ENCODE peak calls at places on chromosomes 11 and 22, in seven cellular contexts. One of them, this sample, is unnamed.

GRCh38 chr22:41873391-41873790 is 40.5 kb downstream of the SREBF2 start:
- DNase-seq in suprapubic skin: no peak
- DNase-seq in H1: no peak
- DNase-seq in stomach: no peak
- DNase-seq in ovary: no peak
- DNase-seq in A549: no peak
- DNase-seq in sigmoid colon: no peak
- DNase-seq in this sample: no peak

GRCh38 chr11:63970902-63971301 is 3.5 kb upstream of the COX8A start:
- DNase-seq in suprapubic skin: no peak
- DNase-seq in H1: no peak
- DNase-seq in stomach: no peak
- DNase-seq in ovary: no peak
- DNase-seq in A549: no peak
- DNase-seq in sigmoid colon: no peak
- DNase-seq in this sample: no peak

GRCh38 chr22:26360169-26360885 is 68.7 kb upstream of the ASPHD2 start:
- DNase-seq in suprapubic skin: no peak
- DNase-seq in H1: peak
- DNase-seq in stomach: peak
- DNase-seq in ovary: peak
- DNase-seq in A549: peak
- DNase-seq in sigmoid colon: peak
- DNase-seq in this sample: peak

GRCh38 chr22:38383417-38383816 is 66.2 kb upstream of the CSNK1E start:
- DNase-seq in suprapubic skin: no peak
- DNase-seq in H1: no peak
- DNase-seq in stomach: no peak
- DNase-seq in ovary: no peak
- DNase-seq in A549: no peak
- DNase-seq in sigmoid colon: no peak
- DNase-seq in this sample: no peak

GRCh38 chr11:1747753-1748466 is 2.5 kb downstream of the IFITM10 start:
- DNase-seq in suprapubic skin: peak
- DNase-seq in H1: no peak
- DNase-seq in stomach: no peak
- DNase-seq in ovary: no peak
- DNase-seq in A549: no peak
- DNase-seq in sigmoid colon: peak
- DNase-seq in this sample: no peak

GRCh38 chr11:18578975-18579598 is 9.4 kb downstream of the UEVLD start:
- DNase-seq in suprapubic skin: no peak
- DNase-seq in H1: no peak
- DNase-seq in stomach: peak
- DNase-seq in ovary: no peak
- DNase-seq in A549: peak
- DNase-seq in sigmoid colon: no peak
- DNase-seq in this sample: no peak

GRCh38 chr11:72573380-72573949 is 100.8 kb downstream of the PDE2A start:
- DNase-seq in suprapubic skin: peak
- DNase-seq in H1: no peak
- DNase-seq in stomach: no peak
- DNase-seq in ovary: no peak
- DNase-seq in A549: peak
- DNase-seq in sigmoid colon: no peak
- DNase-seq in this sample: no peak

GRCh38 chr11:19670030-19670761 is 42.4 kb upstream of the NAV2 start:
- DNase-seq in suprapubic skin: no peak
- DNase-seq in H1: no peak
- DNase-seq in stomach: no peak
- DNase-seq in ovary: no peak
- DNase-seq in A549: peak
- DNase-seq in sigmoid colon: no peak
- DNase-seq in this sample: no peak

GRCh38 chr22:43437871-43438475 is 26.2 kb downstream of the MPPED1 start:
- DNase-seq in suprapubic skin: peak
- DNase-seq in H1: no peak
- DNase-seq in stomach: no peak
- DNase-seq in ovary: no peak
- DNase-seq in A549: no peak
- DNase-seq in sigmoid colon: no peak
- DNase-seq in this sample: no peak

GRCh38 chr22:46588279-46589140 is 31.7 kb upstream of the GRAMD4 start:
- DNase-seq in suprapubic skin: no peak
- DNase-seq in H1: no peak
- DNase-seq in stomach: no peak
- DNase-seq in ovary: peak
- DNase-seq in A549: no peak
- DNase-seq in sigmoid colon: no peak
- DNase-seq in this sample: no peak

GRCh38 chr11:20032577-20033265 is 127.6 kb downstream of the DBX1 start:
- DNase-seq in suprapubic skin: no peak
- DNase-seq in H1: no peak
- DNase-seq in stomach: no peak
- DNase-seq in ovary: no peak
- DNase-seq in A549: no peak
- DNase-seq in sigmoid colon: no peak
- DNase-seq in this sample: no peak

GRCh38 chr11:11481371-11481770 is 128.3 kb upstream of the CSNK2A3 start:
- DNase-seq in suprapubic skin: no peak
- DNase-seq in H1: no peak
- DNase-seq in stomach: no peak
- DNase-seq in ovary: no peak
- DNase-seq in A549: no peak
- DNase-seq in sigmoid colon: no peak
- DNase-seq in this sample: no peak

GRCh38 chr11:130772266-130773227 is 143.7 kb downstream of the SNX19 start:
- DNase-seq in suprapubic skin: no peak
- DNase-seq in H1: no peak
- DNase-seq in stomach: peak
- DNase-seq in ovary: peak
- DNase-seq in A549: peak
- DNase-seq in sigmoid colon: no peak
- DNase-seq in this sample: peak

GRCh38 chr11:91804057-91804456 is 420.6 kb upstream of the FAT3 start:
- DNase-seq in suprapubic skin: no peak
- DNase-seq in H1: peak
- DNase-seq in stomach: no peak
- DNase-seq in ovary: no peak
- DNase-seq in A549: peak
- DNase-seq in sigmoid colon: no peak
- DNase-seq in this sample: no peak

GRCh38 chr11:65555693-65556231 is 2.4 kb downstream of the LTBP3 start:
- DNase-seq in suprapubic skin: no peak
- DNase-seq in H1: no peak
- DNase-seq in stomach: no peak
- DNase-seq in ovary: peak
- DNase-seq in A549: peak
- DNase-seq in sigmoid colon: peak
- DNase-seq in this sample: no peak

GRCh38 chr11:27485930-27486773 is 13.6 kb upstream of the LGR4 start:
- DNase-seq in suprapubic skin: no peak
- DNase-seq in H1: no peak
- DNase-seq in stomach: no peak
- DNase-seq in ovary: no peak
- DNase-seq in A549: peak
- DNase-seq in sigmoid colon: no peak
- DNase-seq in this sample: no peak

GRCh38 chr11:119218141-119218878 is 12.2 kb downstream of the CBL start:
- DNase-seq in suprapubic skin: no peak
- DNase-seq in H1: no peak
- DNase-seq in stomach: no peak
- DNase-seq in ovary: no peak
- DNase-seq in A549: peak
- DNase-seq in sigmoid colon: no peak
- DNase-seq in this sample: no peak

GRCh38 chr11:100151944-100152343 is 535.1 kb upstream of the ARHGAP42 start:
- DNase-seq in suprapubic skin: no peak
- DNase-seq in H1: no peak
- DNase-seq in stomach: no peak
- DNase-seq in ovary: no peak
- DNase-seq in A549: peak
- DNase-seq in sigmoid colon: no peak
- DNase-seq in this sample: no peak

GRCh38 chr11:28932940-28933339 is 824.8 kb downstream of the METTL15 start:
- DNase-seq in suprapubic skin: no peak
- DNase-seq in H1: no peak
- DNase-seq in stomach: no peak
- DNase-seq in ovary: no peak
- DNase-seq in A549: no peak
- DNase-seq in sigmoid colon: no peak
- DNase-seq in this sample: no peak

GRCh38 chr11:106461839-106462545 is 384.5 kb downstream of the AASDHPPT start:
- DNase-seq in suprapubic skin: no peak
- DNase-seq in H1: no peak
- DNase-seq in stomach: no peak
- DNase-seq in ovary: no peak
- DNase-seq in A549: peak
- DNase-seq in sigmoid colon: no peak
- DNase-seq in this sample: no peak

GRCh38 chr11:106463154-106463553 is 385.7 kb downstream of the AASDHPPT start:
- DNase-seq in suprapubic skin: no peak
- DNase-seq in H1: no peak
- DNase-seq in stomach: no peak
- DNase-seq in ovary: no peak
- DNase-seq in A549: no peak
- DNase-seq in sigmoid colon: no peak
- DNase-seq in this sample: no peak

GRCh38 chr11:106459135-106459534 is 381.7 kb downstream of the AASDHPPT start:
- DNase-seq in suprapubic skin: no peak
- DNase-seq in H1: no peak
- DNase-seq in stomach: no peak
- DNase-seq in ovary: no peak
- DNase-seq in A549: no peak
- DNase-seq in sigmoid colon: no peak
- DNase-seq in this sample: no peak

GRCh38 chr11:106463796-106464201 is 386.3 kb downstream of the AASDHPPT start:
- DNase-seq in suprapubic skin: no peak
- DNase-seq in H1: no peak
- DNase-seq in stomach: no peak
- DNase-seq in ovary: no peak
- DNase-seq in A549: no peak
- DNase-seq in sigmoid colon: no peak
- DNase-seq in this sample: no peak

GRCh38 chr11:106461148-106461547 is 383.7 kb downstream of the AASDHPPT start:
- DNase-seq in suprapubic skin: no peak
- DNase-seq in H1: no peak
- DNase-seq in stomach: no peak
- DNase-seq in ovary: no peak
- DNase-seq in A549: no peak
- DNase-seq in sigmoid colon: no peak
- DNase-seq in this sample: no peak
- H3K27ac ChIP-seq in suprapubic skin: no peak
- H3K27ac ChIP-seq in H1: no peak
- H3K27ac ChIP-seq in stomach: no peak
- H3K27ac ChIP-seq in ovary: no peak
- H3K27ac ChIP-seq in A549: peak
- H3K27ac ChIP-seq in sigmoid colon: no peak
- H3K27ac ChIP-seq in this sample: no peak

GRCh38 chr11:76523147-76523546 is 78.3 kb downstream of the EMSY start:
- DNase-seq in suprapubic skin: no peak
- DNase-seq in H1: no peak
- DNase-seq in stomach: no peak
- DNase-seq in ovary: no peak
- DNase-seq in A549: no peak
- DNase-seq in sigmoid colon: no peak
- DNase-seq in this sample: no peak
- TF ChIP-seq EP300 in suprapubic skin: no peak
- TF ChIP-seq EP300 in H1: no peak
- TF ChIP-seq EP300 in stomach: no peak
- TF ChIP-seq EP300 in ovary: no peak
- TF ChIP-seq EP300 in A549: no peak
- TF ChIP-seq EP300 in sigmoid colon: no peak
- TF ChIP-seq EP300 in this sample: no peak

GRCh38 chr22:24763872-24764485 is 10.5 kb downstream of the PIWIL3 start:
- DNase-seq in suprapubic skin: no peak
- DNase-seq in H1: no peak
- DNase-seq in stomach: peak
- DNase-seq in ovary: no peak
- DNase-seq in A549: no peak
- DNase-seq in sigmoid colon: no peak
- DNase-seq in this sample: no peak

GRCh38 chr22:24772493-24773220 is 1.9 kb downstream of the PIWIL3 start:
- DNase-seq in suprapubic skin: no peak
- DNase-seq in H1: peak
- DNase-seq in stomach: no peak
- DNase-seq in ovary: no peak
- DNase-seq in A549: peak
- DNase-seq in sigmoid colon: no peak
- DNase-seq in this sample: no peak

DNA sequence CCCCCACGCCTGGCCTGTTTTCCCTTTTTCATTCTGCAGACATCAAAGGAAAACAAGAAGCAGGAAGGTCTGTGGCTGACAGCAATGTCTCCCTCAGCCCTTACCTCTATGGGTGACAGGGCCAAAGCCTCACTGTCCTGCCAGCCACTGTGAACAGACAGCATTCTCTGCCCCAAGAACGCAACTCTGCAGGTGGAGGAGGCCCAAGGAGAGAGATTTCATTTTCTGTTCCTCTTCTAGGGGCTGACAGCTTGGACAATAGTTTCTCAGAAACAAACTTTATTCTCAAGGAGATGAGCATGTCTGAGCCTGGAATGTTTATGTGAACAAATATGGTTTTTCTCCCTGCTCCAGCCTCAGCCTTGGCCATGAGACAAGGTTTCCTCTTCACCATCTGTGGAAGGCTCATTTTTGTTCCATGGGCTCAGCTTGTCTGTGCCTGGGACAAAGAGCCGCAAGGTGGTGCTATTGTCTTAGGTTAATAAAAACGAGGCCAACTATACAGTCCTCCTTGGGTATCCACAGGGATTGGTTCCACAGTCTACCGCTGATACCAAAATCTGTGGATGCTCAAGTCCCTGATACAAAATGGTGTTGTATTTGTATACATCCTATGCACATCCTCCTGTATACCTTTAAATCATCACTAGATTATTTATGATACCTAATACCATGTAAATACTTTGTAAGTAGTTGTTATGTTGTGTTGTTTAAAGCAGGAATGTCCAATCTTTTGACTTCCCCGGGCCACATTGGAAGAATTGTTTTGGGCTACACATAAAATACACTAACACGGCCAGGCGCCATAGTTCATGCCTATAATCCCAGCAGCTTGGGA is 5.8 kb downstream of the PIWIL3 start:
- DNase-seq in suprapubic skin: no peak
- DNase-seq in H1: no peak
- DNase-seq in stomach: peak
- DNase-seq in ovary: peak
- DNase-seq in A549: peak
- DNase-seq in sigmoid colon: peak
- DNase-seq in this sample: no peak
- TF ChIP-seq CTCF in suprapubic skin: peak
- TF ChIP-seq CTCF in H1: peak
- TF ChIP-seq CTCF in stomach: peak
- TF ChIP-seq CTCF in ovary: no peak
- TF ChIP-seq CTCF in A549: peak
- TF ChIP-seq CTCF in sigmoid colon: peak
- TF ChIP-seq CTCF in this sample: peak

DNA sequence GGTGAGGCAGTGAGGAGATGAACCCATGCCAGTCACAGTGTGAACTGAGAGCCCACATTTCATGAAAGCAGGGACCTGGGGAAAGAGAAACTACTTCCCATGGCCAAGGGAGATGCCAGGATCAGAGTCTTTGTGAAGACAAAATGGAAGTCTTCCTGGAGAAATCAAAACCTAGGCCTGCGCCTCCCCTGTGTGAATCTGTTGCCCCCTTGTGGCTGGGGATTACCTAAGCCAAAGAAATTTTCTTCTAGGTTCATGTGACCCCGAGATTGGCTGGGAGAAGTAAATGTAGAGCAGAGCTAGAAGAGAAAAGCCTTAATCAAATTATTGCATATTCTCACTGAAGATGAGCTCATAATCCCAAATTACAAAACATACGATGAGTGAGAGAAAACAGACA is 1075.3 kb downstream of the TBC1D22A start:
- DNase-seq in suprapubic skin: no peak
- DNase-seq in H1: peak
- DNase-seq in stomach: no peak
- DNase-seq in ovary: no peak
- DNase-seq in A549: peak
- DNase-seq in sigmoid colon: no peak
- DNase-seq in this sample: no peak
- H3K27ac ChIP-seq in suprapubic skin: no peak
- H3K27ac ChIP-seq in H1: no peak
- H3K27ac ChIP-seq in stomach: no peak
- H3K27ac ChIP-seq in ovary: no peak
- H3K27ac ChIP-seq in A549: no peak
- H3K27ac ChIP-seq in sigmoid colon: no peak
- H3K27ac ChIP-seq in this sample: no peak

This sample was measured in esophagus muscularis mucosa.